ENCODE peak calls at places on chromosomes 4 and X, in nine cellular contexts. G is GM23248, W is A549, I is Peyer's patch, F is cardiac muscle cell, A is breast epithelium, U is heart left ventricle, E is SK-N-SH, C is mesenchymal stem cell. H is an unnamed sample.

GRCh38 chr4:37653601-37654000 is 32.6 kb downstream of the RELL1 start:
- DNase-seq in U (no peak), I (no peak), A (no peak), C (no peak), G (peak), E (no peak), W (no peak), F (no peak), H (no peak)

GRCh38 chr4:2803624-2804448 is 11.0 kb downstream of the SH3BP2 start:
- DNase-seq in C (peak), F (no peak), G (peak), W (no peak), I (peak), A (no peak), U (no peak), E (no peak), H (no peak)

GRCh38 chr4:80710748-80711451 is 319.6 kb upstream of the BMP3 start:
- DNase-seq in U (no peak), W (no peak), G (no peak), F (no peak), E (no peak), I (no peak), C (no peak), A (no peak), H (no peak)

GRCh38 chr4:110586137-110586850 is 36.6 kb downstream of the PITX2 start:
- DNase-seq in E (peak), W (peak), U (no peak), C (peak), F (peak), I (no peak), A (no peak), G (peak), H (no peak)

GRCh38 chr4:159764343-159764952 is 661.6 kb downstream of the RAPGEF2 start:
- DNase-seq in W (peak), G (peak), F (peak), I (no peak), A (no peak), U (no peak), C (peak), E (peak), H (no peak)

GRCh38 chr4:146647615-146648383 is 9.1 kb downstream of the POU4F2 start:
- DNase-seq in G (peak), U (no peak), W (no peak), I (no peak), A (no peak), C (no peak), F (peak), E (peak), H (no peak)

GRCh38 chrX:120736989-120737388 is 107.1 kb upstream of the C1GALT1C1 start:
- DNase-seq in I (no peak), E (no peak), G (peak), W (peak), A (no peak), U (no peak), F (no peak), C (no peak), H (no peak)

GRCh38 chr4:153634737-153635353 is 49.2 kb upstream of the TLR2 start:
- DNase-seq in U (no peak), C (peak), F (peak), I (no peak), E (peak), G (peak), W (peak), A (no peak), H (no peak)

GRCh38 chrX:29090811-29091210 is 503.6 kb downstream of the IL1RAPL1 start:
- DNase-seq in U (peak), F (peak), W (peak), C (peak), A (no peak), I (no peak), E (no peak), G (no peak), H (no peak)

GRCh38 chr4:143482753-143483362 is 30.6 kb upstream of the SMARCA5 start:
- DNase-seq in A (no peak), I (no peak), U (no peak), G (peak), C (peak), E (peak), W (peak), F (peak), H (no peak)

GRCh38 chr4:6617246-6617645 is 23.2 kb upstream of the MRFAP1 start:
- DNase-seq in F (no peak), W (no peak), E (no peak), U (no peak), C (no peak), I (no peak), G (no peak), A (no peak), H (no peak)

GRCh38 chr4:164807611-164808010 is 53.7 kb downstream of the SMIM31 start:
- DNase-seq in A (no peak), G (no peak), E (no peak), C (peak), U (no peak), I (no peak), F (peak), W (peak), H (peak)

GRCh38 chrX:37047776-37048175 is 39.6 kb downstream of the FAM47C start:
- DNase-seq in I (no peak), F (no peak), G (no peak), U (no peak), W (no peak), E (no peak), A (no peak), C (no peak), H (no peak)

GRCh38 chr4:2250764-2251072 is 8.8 kb upstream of the HAUS3 start:
- DNase-seq in C (no peak), W (no peak), I (peak), G (no peak), F (no peak), A (peak), U (no peak), E (peak), H (peak)

GRCh38 chrX:102651968-102652744 is 873 bp downstream of the GPRASP1 start:
- DNase-seq in G (peak), U (peak), C (peak), W (peak), F (peak), E (peak), A (peak), I (peak), H (no peak)

GRCh38 chr4:150145090-150145949 is 67.1 kb downstream of the DCLK2 start:
- DNase-seq in G (peak), E (no peak), U (no peak), F (no peak), I (no peak), A (no peak), C (peak), W (peak), H (no peak)

GRCh38 chr4:72136429-72136828 is 104.6 kb downstream of the NPFFR2 start:
- DNase-seq in E (no peak), U (no peak), W (no peak), C (peak), G (no peak), I (no peak), A (no peak), F (peak), H (no peak)

GRCh38 chr4:46889410-46889809 is 19.6 kb downstream of the COX7B2 start:
- DNase-seq in A (no peak), C (no peak), G (no peak), W (no peak), E (no peak), I (no peak), U (no peak), F (no peak), H (no peak)

GRCh38 chr4:186725422-186726149 is 1.9 kb upstream of the FAT1 start:
- DNase-seq in C (peak), A (peak), W (peak), E (peak), I (peak), G (peak), U (peak), F (peak), H (peak)

GRCh38 chr4:3781997-3782930 is 16.1 kb downstream of the ADRA2C start:
- DNase-seq in U (no peak), C (no peak), W (no peak), A (no peak), E (no peak), G (no peak), I (no peak), F (no peak), H (no peak)

GRCh38 chr4:44760142-44760898 is 34.0 kb upstream of the GNPDA2 start:
- DNase-seq in C (peak), G (peak), W (peak), U (no peak), A (no peak), F (peak), I (no peak), E (peak), H (no peak)

GRCh38 chr4:188190461-188190860 is 51.2 kb downstream of the TRIML1 start:
- DNase-seq in A (no peak), C (no peak), F (no peak), W (no peak), U (no peak), E (no peak), G (no peak), I (no peak), H (no peak)

GRCh38 chr4:168558587-168558986 is 61.7 kb downstream of the PALLD start:
- DNase-seq in F (no peak), G (peak), A (no peak), W (peak), E (no peak), U (no peak), C (no peak), I (no peak), H (no peak)

GRCh38 chr4:40361338-40361737 is 26.2 kb downstream of the CHRNA9 start:
- DNase-seq in I (no peak), E (no peak), F (no peak), G (no peak), C (no peak), W (no peak), A (no peak), U (no peak), H (no peak)

GRCh38 chr4:68410643-68411042 is 36.6 kb upstream of the TMPRSS11E start:
- DNase-seq in I (no peak), E (no peak), U (no peak), W (no peak), C (no peak), G (no peak), F (no peak), A (no peak), H (no peak)

GRCh38 chr4:122703868-122704267 is 28.6 kb upstream of the BBS12 start:
- DNase-seq in F (no peak), E (no peak), U (no peak), C (no peak), G (peak), A (no peak), I (no peak), W (no peak), H (no peak)

GRCh38 chr4:128682942-128683666 is 126.4 kb upstream of the JADE1 start:
- DNase-seq in E (no peak), C (no peak), I (no peak), F (no peak), W (no peak), U (no peak), A (no peak), G (no peak), H (no peak)

GRCh38 chr4:87911252-87911774 is 64.2 kb upstream of the SPP1 start:
- DNase-seq in G (no peak), I (no peak), A (no peak), E (no peak), U (no peak), C (peak), F (peak), W (no peak), H (no peak)

GRCh38 chr4:152352645-152353116 is 183.2 kb downstream of the FBXW7 start:
- DNase-seq in U (peak), F (peak), C (peak), E (peak), W (peak), A (peak), G (peak), I (peak), H (peak)

GRCh38 chr4:173332021-173332487 is 2.1 kb downstream of the HMGB2 start:
- DNase-seq in A (no peak), I (no peak), E (no peak), U (no peak), F (no peak), C (peak), W (no peak), G (peak), H (no peak)

GRCh38 chr4:156113138-156113537 is 159.5 kb upstream of the CTSO start:
- DNase-seq in A (no peak), E (no peak), C (no peak), W (no peak), U (no peak), G (no peak), F (no peak), I (no peak), H (no peak)

GRCh38 chrX:48492293-48492910 is 16.4 kb upstream of the PORCN start:
- DNase-seq in C (peak), A (no peak), I (no peak), F (no peak), E (no peak), U (no peak), W (no peak), G (peak), H (no peak)

GRCh38 chrX:115630204-115630603 is 69.2 kb downstream of the PLS3 start:
- DNase-seq in A (no peak), C (no peak), G (peak), E (no peak), W (no peak), I (no peak), U (no peak), F (no peak), H (no peak)

DNA sequence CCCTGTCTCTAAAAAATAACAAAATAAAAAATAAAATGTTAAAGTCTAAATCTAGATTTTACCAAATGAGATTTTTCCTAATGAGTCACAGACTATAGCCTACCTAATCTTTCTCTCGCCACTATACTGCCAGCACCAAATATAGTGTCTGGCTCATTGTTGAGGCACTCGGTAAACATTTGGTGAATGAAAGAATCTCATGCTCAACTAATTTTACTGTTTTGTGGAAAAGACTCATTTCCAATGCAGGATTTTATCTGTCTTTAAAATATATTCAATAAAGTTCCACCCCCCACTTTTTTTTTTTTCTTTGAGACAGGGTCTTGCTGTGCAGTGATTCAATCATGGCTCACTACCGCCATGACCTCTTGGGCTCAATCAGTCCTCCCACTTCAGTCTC is 71.5 kb downstream of the PLS3 start:
- DNase-seq in W (no peak), A (no peak), G (peak), F (no peak), I (no peak), U (no peak), C (no peak), E (no peak), H (no peak)
- H3K27ac ChIP-seq in W (no peak), A (no peak), G (peak), F (no peak), I (no peak), U (no peak), C (peak), E (peak), H (no peak)

GRCh38 chr4:21946858-21947257 is 1.7 kb downstream of the KCNIP4 start:
- DNase-seq in C (no peak), E (no peak), A (no peak), G (no peak), U (no peak), F (no peak), I (no peak), W (no peak), H (no peak)

GRCh38 chr4:21948347-21949072 is at the start of gene KCNIP4:
- DNase-seq in G (peak), W (no peak), A (no peak), E (peak), I (no peak), C (peak), U (peak), F (peak), H (no peak)

GRCh38 chr4:21952549-21952948 is 4.0 kb upstream of the KCNIP4 start:
- DNase-seq in A (no peak), W (no peak), U (no peak), I (no peak), E (no peak), C (no peak), F (no peak), G (no peak), H (no peak)

GRCh38 chr4:21949073-21949457 is 493 bp upstream of the KCNIP4 start:
- DNase-seq in F (peak), W (no peak), E (no peak), I (peak), U (peak), G (peak), A (no peak), C (no peak), H (no peak)

GRCh38 chr4:21947768-21948346 is 715 bp downstream of the KCNIP4 start:
- DNase-seq in W (no peak), I (no peak), U (no peak), A (no peak), E (no peak), G (peak), C (no peak), F (no peak), H (no peak)
- H3K4me3 ChIP-seq in W (no peak), I (no peak), U (no peak), A (peak), E (peak), G (peak), C (peak), F (peak), H (no peak)

GRCh38 chr4:99383381-99383780 is 30.8 kb upstream of the ADH1C start:
- DNase-seq in G (peak), U (no peak), E (no peak), C (no peak), W (no peak), A (no peak), F (no peak), I (no peak), H (no peak)
- H3K27ac ChIP-seq in G (peak), U (peak), E (peak), C (no peak), W (no peak), A (peak), F (no peak), I (peak), H (peak)

DNA sequence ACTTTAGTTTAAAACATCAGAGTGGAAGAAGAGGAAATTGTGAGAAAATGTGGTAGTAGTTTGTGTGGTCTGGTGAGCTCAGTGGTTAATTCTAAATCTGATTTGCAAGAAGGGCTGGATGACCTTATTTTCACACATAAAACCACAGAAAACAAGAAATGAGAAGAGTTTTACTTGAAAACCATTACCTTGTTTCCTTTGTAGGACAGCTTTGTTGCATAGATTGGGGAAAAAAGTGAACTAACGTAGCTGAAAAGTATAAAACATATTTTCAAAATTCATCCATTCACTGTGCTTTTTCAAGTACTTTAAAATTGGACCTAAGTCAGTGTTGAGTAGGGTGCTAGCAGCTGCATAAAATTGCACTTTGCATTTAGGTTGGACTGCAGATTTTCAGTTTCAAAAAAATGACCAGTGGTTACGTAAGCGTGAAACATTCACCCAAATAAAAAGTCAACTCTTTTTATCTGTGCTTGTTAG is 211.3 kb downstream of the ARHGAP10 start:
- DNase-seq in W (no peak), I (no peak), G (no peak), A (no peak), U (no peak), E (no peak), F (no peak), C (no peak), H (no peak)
- H3K4me3 ChIP-seq in W (no peak), I (no peak), G (no peak), A (no peak), U (no peak), E (no peak), F (no peak), C (no peak), H (no peak)

DNA sequence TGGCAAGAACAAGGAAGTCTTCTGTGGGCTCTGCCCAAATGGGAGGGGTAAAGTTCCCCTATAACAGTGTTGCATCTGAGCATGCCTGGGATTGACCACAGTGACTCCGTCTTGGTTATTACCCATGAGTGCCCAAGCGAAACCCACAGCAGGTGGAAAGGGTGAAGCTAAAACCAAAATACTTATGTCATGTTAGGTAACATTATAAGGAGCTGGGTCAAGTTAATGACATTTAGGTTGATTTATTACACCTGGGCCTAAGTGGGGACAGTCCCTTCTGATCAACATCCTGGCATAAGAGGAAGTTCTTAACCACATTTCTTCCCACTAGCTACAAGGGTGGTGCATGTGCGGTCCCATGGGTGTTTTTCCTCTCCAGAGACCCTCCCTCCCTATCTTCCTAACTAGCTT is 1.3 kb upstream of the ZNF732 start:
- DNase-seq in F (no peak), I (no peak), C (no peak), U (no peak), W (no peak), E (no peak), G (no peak), A (no peak), H (no peak)
- H3K27ac ChIP-seq in F (no peak), I (no peak), C (no peak), U (no peak), W (no peak), E (no peak), G (no peak), A (no peak), H (no peak)

DNA sequence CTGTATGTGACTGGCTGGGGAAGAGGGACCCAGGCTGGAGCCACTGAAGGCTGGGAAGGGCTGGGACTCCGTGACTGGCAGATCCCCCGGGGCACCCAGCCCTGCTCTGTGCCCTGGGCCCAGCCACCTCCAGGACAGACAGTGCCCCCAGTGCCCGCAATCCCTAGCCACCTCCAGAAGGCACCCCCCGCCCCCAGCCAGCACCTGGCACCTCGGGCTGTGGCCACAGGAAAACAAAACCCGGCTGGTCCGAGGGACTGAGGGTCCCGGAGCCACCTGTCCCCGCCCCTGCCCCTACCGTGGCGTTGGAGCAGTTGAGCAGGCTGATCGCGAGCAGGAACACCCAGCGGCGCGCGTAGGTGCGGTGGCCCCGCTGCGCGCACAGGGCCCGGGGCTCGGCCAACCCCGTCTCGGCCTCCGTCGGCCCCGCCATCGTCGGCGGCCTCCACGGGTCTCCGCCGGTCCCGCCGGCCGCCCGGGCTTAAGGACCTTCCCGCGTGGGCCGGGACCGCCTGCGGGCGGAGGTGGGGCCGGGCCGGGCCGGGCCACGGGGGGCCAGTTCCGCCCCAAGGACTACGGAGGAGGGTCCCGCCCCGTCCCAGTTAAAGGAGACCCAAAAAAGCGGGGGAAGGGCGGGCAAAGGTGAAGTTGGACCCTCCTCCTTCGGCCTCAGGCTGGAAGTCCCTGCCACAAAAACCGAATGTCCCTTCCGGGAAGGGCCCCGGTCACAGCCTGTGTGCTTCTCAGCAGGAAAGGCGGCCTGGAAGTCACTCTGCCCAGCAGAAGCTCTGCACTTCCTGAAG is at the start of gene SLC49A3:
- DNase-seq in I (peak), F (no peak), W (no peak), E (no peak), A (no peak), U (no peak), G (peak), C (no peak), H (no peak)
- H3K4me3 ChIP-seq in I (peak), F (no peak), W (no peak), E (no peak), A (peak), U (peak), G (peak), C (peak), H (peak)

GRCh38 chrX:9790866-9791265 is 4.6 kb downstream of the SHROOM2 start:
- DNase-seq in E (no peak), U (no peak), F (no peak), C (peak), I (no peak), A (no peak), G (no peak), W (no peak), H (no peak)
- H3K27ac ChIP-seq in E (no peak), U (no peak), F (no peak), C (peak), I (no peak), A (no peak), G (no peak), W (no peak), H (no peak)

GRCh38 chrX:153411255-153411987 is at the start of gene ZFP92:
- DNase-seq in A (no peak), C (peak), U (peak), W (no peak), F (no peak), E (peak), G (peak), I (peak), H (no peak)
- H3K4me3 ChIP-seq in A (peak), C (no peak), U (peak), W (peak), F (peak), E (peak), G (peak), I (peak), H (peak)